ENCODE peak calls at places on chromosomes 3 and 15, in seven cellular contexts. M is hepatocyte; D is astrocyte; N is tibial artery; F is heart left ventricle; H is CD8-positive, alpha-beta T cell; S is colonic mucosa. K is an unnamed sample.

GRCh38 chr15:78492841-78493240 is 14.5 kb upstream of the HYKK start:
- DNase-seq in N (no peak), S (no peak), F (no peak), M (no peak), H (no peak), D (peak; percentile 52), K (no peak)

GRCh38 chr15:48052871-48053383 is 67.9 kb upstream of the SLC24A5 start:
- DNase-seq in F (no peak), S (no peak), D (peak; percentile 46), N (no peak), H (no peak), M (no peak), K (peak; percentile 34)

GRCh38 chr3:197504239-197505191 is 51.3 kb downstream of the BDH1 start:
- DNase-seq in M (no peak), D (no peak), N (no peak), S (peak; percentile 34), H (no peak), F (no peak), K (no peak)

GRCh38 chr15:31236184-31237041 is 90.2 kb upstream of the KLF13 start:
- DNase-seq in M (peak; percentile 84), D (peak; percentile 94), H (no peak), F (peak; percentile 89), S (peak; percentile 60), N (peak; percentile 90), K (peak; percentile 66)

GRCh38 chr3:126679318-126679751 is 24.4 kb upstream of the TXNRD3 start:
- DNase-seq in F (peak; percentile 79), S (peak; percentile 85), D (peak; percentile 36), H (peak; percentile 61), M (peak; percentile 87), N (peak; percentile 86), K (no peak)

GRCh38 chr3:32414527-32415202 is 23.0 kb downstream of the CMTM7 start:
- DNase-seq in S (no peak), M (no peak), N (no peak), D (peak; percentile 79), F (no peak), H (no peak), K (peak; percentile 81)

GRCh38 chr15:45372032-45372995 is 6.0 kb downstream of the GATM start:
- DNase-seq in M (no peak), S (no peak), N (no peak), F (no peak), D (no peak), H (no peak), K (no peak)

GRCh38 chr3:33372218-33373081 is 67.8 kb downstream of the UBP1 start:
- DNase-seq in S (peak; percentile 45), D (peak; percentile 74), N (no peak), F (no peak), M (peak; percentile 63), H (no peak), K (peak; percentile 81)

GRCh38 chr15:46331546-46331945 is 696.7 kb downstream of the SQOR start:
- DNase-seq in S (no peak), M (no peak), D (no peak), N (no peak), F (no peak), H (no peak), K (no peak)

GRCh38 chr15:33994005-33994615 is 25.8 kb downstream of the CHRM5 start:
- DNase-seq in S (no peak), F (no peak), D (peak; percentile 18), H (no peak), M (peak; percentile 25), N (no peak), K (peak; percentile 17)

GRCh38 chr3:10375296-10376053 is 54.6 kb upstream of the SEC13 start:
- DNase-seq in M (no peak), H (no peak), F (no peak), S (no peak), D (no peak), N (no peak), K (no peak)

GRCh38 chr15:73483053-73483452 is 40.1 kb downstream of the REC114 start:
- DNase-seq in N (no peak), M (no peak), D (no peak), S (no peak), H (no peak), F (no peak), K (no peak)

GRCh38 chr3:129282727-129283327 is 4.2 kb downstream of the HMCES start:
- DNase-seq in N (no peak), F (no peak), M (no peak), D (peak; percentile 81), S (no peak), H (no peak), K (peak; percentile 93)
- H3K4me1 ChIP-seq in N (peaks cover 28% of the 10 kb centered on the region), F (no peaks in the 10 kb centered on the region), M (peaks cover 15% of the 10 kb centered on the region), D (peaks cover 17% of the 10 kb centered on the region), S (peaks cover 3% of the 10 kb centered on the region), H (peaks cover 39% of the 10 kb centered on the region), K (peaks cover 25% of the 10 kb centered on the region)

GRCh38 chr3:11655188-11655928 is 11.6 kb upstream of the VGLL4 start:
- DNase-seq in F (no peak), H (no peak), D (no peak), N (no peak), M (no peak), S (no peak), K (no peak)
- TF ChIP-seq CTCF in F (peak; percentile 9), H (no peak), D (peak; percentile 40), N (peak; percentile 6), M (peak; percentile 36), S (no peak), K (peak; percentile 55)

GRCh38 chr3:196504556-196504955 is 988 bp upstream of the RNF168 start:
- DNase-seq in S (no peak), H (no peak), M (no peak), F (no peak), N (no peak), D (no peak), K (no peak)

GRCh38 chr3:196499807-196500524 is 3.6 kb downstream of the RNF168 start:
- DNase-seq in H (no peak), N (no peak), F (no peak), D (no peak), M (no peak), S (no peak), K (no peak)

GRCh38 chr3:196502775-196503181 is 790 bp downstream of the RNF168 start:
- DNase-seq in M (peak; percentile 55), H (no peak), D (peak; percentile 88), F (peak; percentile 52), N (peak; percentile 69), S (peak; percentile 65), K (peak; percentile 71)

GRCh38 chr3:196499061-196499460 is 4.5 kb downstream of the RNF168 start:
- DNase-seq in M (peak; percentile 11), D (peak; percentile 75), F (no peak), S (no peak), H (no peak), N (no peak), K (no peak)

DNA sequence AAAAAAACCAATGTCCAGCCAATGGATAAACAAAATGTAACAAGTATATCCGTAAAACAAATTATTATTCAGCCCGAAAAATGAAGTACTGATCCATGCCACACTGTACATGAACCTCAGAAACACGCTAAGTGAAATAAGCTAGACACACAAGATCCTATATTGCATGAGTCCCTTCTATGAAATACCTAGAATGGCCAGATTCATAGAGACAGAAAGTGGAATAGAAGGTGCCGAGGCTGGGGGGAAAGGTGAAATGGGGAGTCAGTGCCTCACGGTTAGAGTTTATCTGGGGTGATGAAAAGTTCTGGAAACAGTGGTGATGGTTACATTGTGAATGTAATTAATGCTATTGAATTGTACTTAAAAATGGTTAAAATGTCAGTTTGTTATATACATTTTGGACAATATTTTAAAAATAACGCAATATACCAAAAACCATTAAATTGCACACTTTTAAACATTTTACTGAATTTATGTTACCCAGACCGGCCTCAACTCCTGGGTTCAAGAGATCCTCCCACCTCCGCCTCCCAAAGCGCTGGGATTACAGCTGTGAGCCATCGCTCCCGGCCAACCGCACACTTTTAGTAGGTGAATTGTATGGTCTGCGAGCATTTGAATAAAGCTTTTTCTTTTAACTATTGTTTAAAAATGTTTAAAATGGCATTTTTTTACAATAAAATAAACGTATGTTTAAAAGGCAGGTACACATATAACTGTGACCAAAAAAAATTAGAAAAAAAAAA is 2.1 kb downstream of the RNF168 start:
- DNase-seq in M (no peak), F (no peak), H (no peak), S (peak; percentile 40), N (no peak), D (peak; percentile 29), K (no peak)
- H3K27ac ChIP-seq in M (peak overlapping the region; percentile 88), F (peak overlapping the region; percentile 17), H (no peak overlapping the region), S (peak overlapping the region; percentile 98), N (peak overlapping the region; percentile 95), D (peak overlapping the region; percentile 93), K (peak overlapping the region; percentile 92)

DNA sequence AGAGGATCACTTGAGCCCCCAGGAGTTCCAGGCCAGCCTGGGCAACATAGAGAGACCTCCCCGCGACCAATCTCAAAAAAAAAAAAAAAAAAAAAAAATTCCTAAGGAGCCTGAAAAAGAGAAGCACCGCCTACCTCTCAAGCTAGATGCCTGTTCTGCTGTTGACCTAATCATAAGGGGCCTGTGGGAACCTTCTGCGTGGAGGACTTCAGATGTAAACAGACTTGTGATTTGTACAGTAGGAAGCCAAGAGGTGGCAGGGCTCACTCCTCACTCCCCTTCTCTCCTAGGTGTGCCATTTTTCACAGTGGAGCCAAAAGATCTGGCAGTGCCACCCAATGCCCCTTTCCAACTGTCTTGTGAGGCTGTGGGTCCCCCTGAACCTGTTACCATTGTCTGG is 3.2 kb downstream of the TYRO3 start:
- DNase-seq in D (no peak), F (no peak), S (no peak), N (no peak), H (no peak), M (no peak), K (no peak)
- H3K4me1 ChIP-seq in D (peaks cover 35% of the 10 kb centered on the region), F (no peaks in the 10 kb centered on the region), S (no peaks in the 10 kb centered on the region), N (peaks cover 20% of the 10 kb centered on the region), H (peaks cover 19% of the 10 kb centered on the region), M (peaks cover 80% of the 10 kb centered on the region), K (peaks cover 7% of the 10 kb centered on the region)

DNA sequence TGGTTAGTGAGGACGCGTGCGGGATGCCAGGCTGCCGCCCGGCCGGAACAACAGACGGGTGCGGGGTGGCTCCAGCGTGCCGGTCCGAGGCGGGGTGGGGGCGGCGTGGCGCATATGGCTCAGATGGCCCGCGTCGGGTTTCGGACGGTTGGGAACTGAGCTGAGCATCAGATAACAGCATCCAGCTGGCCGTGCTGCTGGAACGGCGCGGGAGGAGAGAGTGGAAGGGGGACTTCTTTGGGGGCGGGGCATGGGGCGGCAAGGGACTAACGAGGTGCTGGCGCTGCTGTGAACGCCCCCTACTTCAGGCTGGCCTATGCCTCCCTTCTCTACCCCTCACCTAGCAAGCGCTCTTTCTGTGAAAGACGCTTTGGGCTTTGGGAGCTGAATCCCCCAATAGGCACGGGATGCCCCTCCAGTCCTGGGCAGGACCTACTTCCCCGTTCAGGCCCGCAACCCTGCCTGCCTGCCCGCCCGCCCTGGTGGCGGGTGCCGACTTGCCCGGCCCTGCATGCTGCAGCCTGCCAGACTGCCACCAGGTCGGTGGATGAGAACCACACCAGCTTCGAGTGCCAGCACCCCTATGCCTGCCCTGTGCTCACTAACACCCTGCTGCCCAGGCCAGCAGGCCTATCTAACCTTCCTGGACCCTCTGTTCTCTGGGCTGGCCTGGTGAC is 541 bp downstream of the INKA1 start:
- DNase-seq in D (peak; percentile 12), H (no peak), F (peak; percentile 72), M (peak; percentile 71), N (no peak), S (no peak), K (peak; percentile 82)
- TF ChIP-seq CTCF in D (no peak), H (peak; percentile 20), F (no peak), M (no peak), N (peak; percentile 12), S (no peak), K (peak; percentile 5)